ENCODE peak calls at places on chromosomes 5 and 9, in seven cellular contexts. H is fibroblast of lung, B is SK-MEL-5, Z is ELF-1, K is fibroblast of pulmonary artery, P is NCI-H774, G is Calu3. L is an unnamed sample.

GRCh38 chr5:87113848-87114247 is 153.8 kb upstream of the RASA1 start:
- DNase-seq in H (peak; percentile 97), B (no peak), Z (no peak), K (peak; percentile 55), P (no peak), G (peak; percentile 41), L (no peak)

GRCh38 chr5:97073420-97073819 is 69.0 kb downstream of the LIX1 start:
- DNase-seq in H (no peak), B (no peak), Z (no peak), K (no peak), P (no peak), G (no peak), L (no peak)

GRCh38 chr9:84828101-84828500 is 158.6 kb downstream of the NTRK2 start:
- DNase-seq in H (no peak), B (no peak), Z (no peak), K (no peak), P (peak; percentile 11), G (no peak), L (peak; percentile 33)

GRCh38 chr9:93587651-93588347 is 11.4 kb downstream of the PHF2 start:
- DNase-seq in H (no peak), B (no peak), Z (no peak), K (no peak), P (no peak), G (no peak), L (no peak)

GRCh38 chr9:119005162-119005561 is 364.1 kb downstream of the BRINP1 start:
- DNase-seq in H (peak; percentile 59), B (no peak), Z (peak; percentile 11), K (no peak), P (no peak), G (no peak), L (no peak)

GRCh38 chr9:35882265-35882848 is 12.2 kb upstream of the OR13J1 start:
- DNase-seq in H (peak; percentile 54), B (peak; percentile 78), Z (peak; percentile 81), K (peak; percentile 79), P (peak; percentile 36), G (peak; percentile 83), L (peak; percentile 72)

GRCh38 chr5:2806176-2806575 is 54.7 kb upstream of the IRX2 start:
- DNase-seq in H (no peak), B (no peak), Z (peak; percentile 84), K (no peak), P (no peak), G (no peak), L (no peak)

GRCh38 chr5:94039101-94039500 is 297.7 kb upstream of the POU5F2 start:
- DNase-seq in H (no peak), B (no peak), Z (no peak), K (no peak), P (no peak), G (no peak), L (no peak)

GRCh38 chr5:38532165-38532669 is 24.2 kb downstream of the LIFR start:
- DNase-seq in H (no peak), B (no peak), Z (no peak), K (no peak), P (no peak), G (no peak), L (peak; percentile 97)

GRCh38 chr5:132394681-132395259 is 25.3 kb downstream of the SLC22A5 start:
- DNase-seq in H (no peak), B (no peak), Z (no peak), K (no peak), P (no peak), G (no peak), L (peak; percentile 87)

GRCh38 chr9:76621011-76621410 is 143.2 kb upstream of the PCA3 start:
- DNase-seq in H (no peak), B (peak; percentile 76), Z (no peak), K (no peak), P (no peak), G (no peak), L (no peak)

GRCh38 chr9:122218885-122219855 is 9.6 kb downstream of the LHX6 start:
- DNase-seq in H (no peak), B (no peak), Z (peak; percentile 64), K (peak; percentile 17), P (no peak), G (no peak), L (no peak)

GRCh38 chr5:34412769-34413168 is 243.4 kb upstream of the RAI14 start:
- DNase-seq in H (peak; percentile 76), B (no peak), Z (no peak), K (peak; percentile 8), P (no peak), G (no peak), L (no peak)

GRCh38 chr5:136198453-136198852 is 5.5 kb upstream of the SMIM32 start:
- DNase-seq in H (no peak), B (no peak), Z (no peak), K (no peak), P (no peak), G (no peak), L (no peak)

GRCh38 chr5:40484495-40484894 is 195.2 kb upstream of the PTGER4 start:
- DNase-seq in H (no peak), B (no peak), Z (no peak), K (no peak), P (no peak), G (no peak), L (no peak)

GRCh38 chr5:37792976-37793328 is 46.9 kb downstream of the GDNF start:
- DNase-seq in H (peak; percentile 83), B (no peak), Z (no peak), K (peak; percentile 30), P (no peak), G (no peak), L (no peak)

GRCh38 chr5:128083811-128084227 is 253 bp downstream of the SLC12A2 start:
- DNase-seq in H (no peak), B (peak; percentile 52), Z (peak; percentile 64), K (no peak), P (no peak), G (no peak), L (no peak)

GRCh38 chr5:37769840-37770239 is 70.0 kb downstream of the GDNF start:
- DNase-seq in H (no peak), B (no peak), Z (no peak), K (no peak), P (no peak), G (no peak), L (no peak)

GRCh38 chr9:87148391-87149237 is 201.3 kb upstream of the GAS1 start:
- DNase-seq in H (peak; percentile 80), B (no peak), Z (peak; percentile 89), K (peak; percentile 77), P (peak; percentile 31), G (peak; percentile 64), L (peak; percentile 15)

GRCh38 chr5:87360132-87360531 is 52.6 kb downstream of the CCNH start:
- DNase-seq in H (no peak), B (no peak), Z (no peak), K (no peak), P (no peak), G (no peak), L (no peak)

GRCh38 chr9:16184964-16185646 is 632.3 kb downstream of the CCDC171 start:
- DNase-seq in H (peak; percentile 35), B (no peak), Z (no peak), K (no peak), P (no peak), G (no peak), L (no peak)

GRCh38 chr5:177131019-177131320 is 2.6 kb upstream of the NSD1 start:
- DNase-seq in H (no peak), B (no peak), Z (peak; percentile 19), K (no peak), P (no peak), G (no peak), L (no peak)

GRCh38 chr9:129289883-129290282 is 111.8 kb upstream of the IER5L start:
- DNase-seq in H (no peak), B (no peak), Z (no peak), K (no peak), P (peak; percentile 84), G (no peak), L (no peak)

GRCh38 chr5:136127560-136127959 is 5.1 kb upstream of the SMAD5 start:
- DNase-seq in H (no peak), B (no peak), Z (no peak), K (no peak), P (no peak), G (no peak), L (no peak)

GRCh38 chr5:143837306-143837848 is 25.4 kb downstream of the HMHB1 start:
- DNase-seq in H (peak; percentile 55), B (peak; percentile 5), Z (no peak), K (peak; percentile 39), P (peak; percentile 72), G (no peak), L (no peak)

GRCh38 chr9:93205896-93206575 is 22.1 kb downstream of the WNK2 start:
- DNase-seq in H (no peak), B (no peak), Z (no peak), K (no peak), P (no peak), G (no peak), L (no peak)

GRCh38 chr9:17059465-17059864 is 75.4 kb upstream of the CNTLN start:
- DNase-seq in H (no peak), B (no peak), Z (no peak), K (no peak), P (no peak), G (no peak), L (no peak)

GRCh38 chr9:111153973-111154590 is 115.8 kb upstream of the LPAR1 start:
- DNase-seq in H (peak; percentile 73), B (no peak), Z (no peak), K (no peak), P (no peak), G (no peak), L (no peak)

GRCh38 chr5:135051399-135051798 is 17.4 kb upstream of the PITX1 start:
- DNase-seq in H (no peak), B (no peak), Z (no peak), K (no peak), P (no peak), G (no peak), L (no peak)

GRCh38 chr9:73348485-73348884 is 196.8 kb downstream of the ANXA1 start:
- DNase-seq in H (peak; percentile 8), B (no peak), Z (no peak), K (peak; percentile 16), P (no peak), G (no peak), L (no peak)

GRCh38 chr9:27441741-27442070 is 82.4 kb upstream of the IFNK start:
- DNase-seq in H (no peak), B (no peak), Z (no peak), K (no peak), P (no peak), G (no peak), L (no peak)

GRCh38 chr9:131755541-131756198 is 15.8 kb upstream of the RAPGEF1 start:
- DNase-seq in H (peak; percentile 68), B (peak; percentile 90), Z (peak; percentile 93), K (peak; percentile 83), P (peak; percentile 87), G (peak; percentile 82), L (peak; percentile 74)

GRCh38 chr9:37929441-37929895 is 25.5 kb upstream of the SLC25A51 start:
- DNase-seq in H (peak; percentile 81), B (no peak), Z (no peak), K (peak; percentile 78), P (no peak), G (no peak), L (no peak)

GRCh38 chr9:73118898-73119554 is 32.6 kb upstream of the ANXA1 start:
- DNase-seq in H (peak; percentile 84), B (no peak), Z (no peak), K (peak; percentile 75), P (no peak), G (no peak), L (no peak)

GRCh38 chr5:87389635-87390034 is 23.1 kb downstream of the CCNH start:
- DNase-seq in H (no peak), B (no peak), Z (no peak), K (no peak), P (no peak), G (no peak), L (no peak)

GRCh38 chr9:127388037-127388855 is 8.7 kb upstream of the SLC2A8 start:
- DNase-seq in H (peak; percentile 97), B (peak; percentile 98), Z (peak; percentile 67), K (peak; percentile 98), P (no peak), G (peak; percentile 64), L (no peak)

GRCh38 chr5:1666812-1667588 is 132.6 kb downstream of the MRPL36 start:
- DNase-seq in H (no peak), B (peak; percentile 52), Z (peak; percentile 69), K (peak; percentile 6), P (peak; percentile 74), G (peak; percentile 67), L (no peak)